ENCODE peak calls at places on chromosomes 5 and 9, in nine cellular contexts. One of them, this sample, is unnamed.

GRCh38 chr5:69049151-69049550 is 44.7 kb upstream of the SLC30A5 start:
- DNase-seq in hippocampal formation: no peak
- DNase-seq in activated CD8-positive, alpha-beta T cell treated with anti-CD3 and anti-CD28 coated beads for 36 hours: no peak
- DNase-seq in pulmonary artery endothelial cell: no peak
- DNase-seq in SW480: no peak
- DNase-seq in activated T-helper 1 cell treated with anti-CD3 and anti-CD28 coated beads, Interleukin-12 subunit alpha, Interleukin-12 subunit beta, Interleukin-2, Interleukin-4 antibody, amounts not matched to agents 30 ng/mL and 10 ng/mL and 1 ng/mL, durations not matched to agents 14 hours and 24 hours and 36 hours: no peak
- DNase-seq in activated T-helper 9 cell treated with anti-CD3 and anti-CD28 coated beads, Interleukin-2, amount 50 U/mL, for 16 hours: no peak
- DNase-seq in foreskin keratinocyte: no peak
- DNase-seq in cardiac muscle cell: no peak
- DNase-seq in this sample: no peak

GRCh38 chr5:79853676-79854418 is 137.2 kb downstream of the MTX3 start:
- DNase-seq in foreskin keratinocyte: peak; percentile 72
- DNase-seq in hippocampal formation: no peak
- DNase-seq in SW480: peak; percentile 14
- DNase-seq in activated CD8-positive, alpha-beta T cell treated with anti-CD3 and anti-CD28 coated beads for 36 hours: peak; percentile 75
- DNase-seq in activated T-helper 1 cell treated with anti-CD3 and anti-CD28 coated beads, Interleukin-12 subunit alpha, Interleukin-12 subunit beta, Interleukin-2, Interleukin-4 antibody, amounts not matched to agents 30 ng/mL and 10 ng/mL and 1 ng/mL, durations not matched to agents 14 hours and 24 hours and 36 hours: no peak
- DNase-seq in cardiac muscle cell: peak; percentile 6
- DNase-seq in pulmonary artery endothelial cell: no peak
- DNase-seq in activated T-helper 9 cell treated with anti-CD3 and anti-CD28 coated beads, Interleukin-2, amount 50 U/mL, for 16 hours: peak; percentile 17
- DNase-seq in this sample: no peak

GRCh38 chr9:18753904-18754303 is 279.1 kb downstream of the SAXO1 start:
- DNase-seq in hippocampal formation: no peak
- DNase-seq in cardiac muscle cell: no peak
- DNase-seq in activated T-helper 1 cell treated with anti-CD3 and anti-CD28 coated beads, Interleukin-12 subunit alpha, Interleukin-12 subunit beta, Interleukin-2, Interleukin-4 antibody, amounts not matched to agents 30 ng/mL and 10 ng/mL and 1 ng/mL, durations not matched to agents 14 hours and 24 hours and 36 hours: no peak
- DNase-seq in pulmonary artery endothelial cell: no peak
- DNase-seq in activated CD8-positive, alpha-beta T cell treated with anti-CD3 and anti-CD28 coated beads for 36 hours: no peak
- DNase-seq in activated T-helper 9 cell treated with anti-CD3 and anti-CD28 coated beads, Interleukin-2, amount 50 U/mL, for 16 hours: no peak
- DNase-seq in SW480: no peak
- DNase-seq in foreskin keratinocyte: no peak
- DNase-seq in this sample: no peak

GRCh38 chr5:144467795-144468194 is 297.1 kb downstream of the KCTD16 start:
- DNase-seq in activated T-helper 1 cell treated with anti-CD3 and anti-CD28 coated beads, Interleukin-12 subunit alpha, Interleukin-12 subunit beta, Interleukin-2, Interleukin-4 antibody, amounts not matched to agents 30 ng/mL and 10 ng/mL and 1 ng/mL, durations not matched to agents 14 hours and 24 hours and 36 hours: no peak
- DNase-seq in pulmonary artery endothelial cell: no peak
- DNase-seq in cardiac muscle cell: peak; percentile 46
- DNase-seq in SW480: peak; percentile 59
- DNase-seq in activated T-helper 9 cell treated with anti-CD3 and anti-CD28 coated beads, Interleukin-2, amount 50 U/mL, for 16 hours: no peak
- DNase-seq in foreskin keratinocyte: peak; percentile 22
- DNase-seq in hippocampal formation: peak; percentile 7
- DNase-seq in activated CD8-positive, alpha-beta T cell treated with anti-CD3 and anti-CD28 coated beads for 36 hours: no peak
- DNase-seq in this sample: peak; percentile 34

GRCh38 chr5:16741007-16741406 is 124.2 kb upstream of the RETREG1 start:
- DNase-seq in hippocampal formation: peak; percentile 40
- DNase-seq in activated CD8-positive, alpha-beta T cell treated with anti-CD3 and anti-CD28 coated beads for 36 hours: no peak
- DNase-seq in cardiac muscle cell: peak; percentile 75
- DNase-seq in activated T-helper 9 cell treated with anti-CD3 and anti-CD28 coated beads, Interleukin-2, amount 50 U/mL, for 16 hours: no peak
- DNase-seq in pulmonary artery endothelial cell: no peak
- DNase-seq in foreskin keratinocyte: peak; percentile 79
- DNase-seq in SW480: no peak
- DNase-seq in activated T-helper 1 cell treated with anti-CD3 and anti-CD28 coated beads, Interleukin-12 subunit alpha, Interleukin-12 subunit beta, Interleukin-2, Interleukin-4 antibody, amounts not matched to agents 30 ng/mL and 10 ng/mL and 1 ng/mL, durations not matched to agents 14 hours and 24 hours and 36 hours: no peak
- DNase-seq in this sample: no peak

GRCh38 chr5:128682669-128683068 is 144.6 kb upstream of the FBN2 start:
- DNase-seq in activated T-helper 9 cell treated with anti-CD3 and anti-CD28 coated beads, Interleukin-2, amount 50 U/mL, for 16 hours: no peak
- DNase-seq in activated T-helper 1 cell treated with anti-CD3 and anti-CD28 coated beads, Interleukin-12 subunit alpha, Interleukin-12 subunit beta, Interleukin-2, Interleukin-4 antibody, amounts not matched to agents 30 ng/mL and 10 ng/mL and 1 ng/mL, durations not matched to agents 14 hours and 24 hours and 36 hours: no peak
- DNase-seq in cardiac muscle cell: no peak
- DNase-seq in activated CD8-positive, alpha-beta T cell treated with anti-CD3 and anti-CD28 coated beads for 36 hours: no peak
- DNase-seq in foreskin keratinocyte: no peak
- DNase-seq in pulmonary artery endothelial cell: no peak
- DNase-seq in SW480: no peak
- DNase-seq in hippocampal formation: no peak
- DNase-seq in this sample: no peak

GRCh38 chr9:91253488-91253887 is 108.2 kb downstream of the AUH start:
- DNase-seq in hippocampal formation: no peak
- DNase-seq in activated T-helper 1 cell treated with anti-CD3 and anti-CD28 coated beads, Interleukin-12 subunit alpha, Interleukin-12 subunit beta, Interleukin-2, Interleukin-4 antibody, amounts not matched to agents 30 ng/mL and 10 ng/mL and 1 ng/mL, durations not matched to agents 14 hours and 24 hours and 36 hours: peak; percentile 51
- DNase-seq in pulmonary artery endothelial cell: no peak
- DNase-seq in cardiac muscle cell: no peak
- DNase-seq in activated CD8-positive, alpha-beta T cell treated with anti-CD3 and anti-CD28 coated beads for 36 hours: peak; percentile 56
- DNase-seq in foreskin keratinocyte: no peak
- DNase-seq in SW480: peak; percentile 4
- DNase-seq in activated T-helper 9 cell treated with anti-CD3 and anti-CD28 coated beads, Interleukin-2, amount 50 U/mL, for 16 hours: no peak
- DNase-seq in this sample: no peak

GRCh38 chr5:128644863-128645262 is 106.8 kb upstream of the FBN2 start:
- DNase-seq in foreskin keratinocyte: no peak
- DNase-seq in pulmonary artery endothelial cell: peak; percentile 7
- DNase-seq in activated T-helper 1 cell treated with anti-CD3 and anti-CD28 coated beads, Interleukin-12 subunit alpha, Interleukin-12 subunit beta, Interleukin-2, Interleukin-4 antibody, amounts not matched to agents 30 ng/mL and 10 ng/mL and 1 ng/mL, durations not matched to agents 14 hours and 24 hours and 36 hours: no peak
- DNase-seq in hippocampal formation: no peak
- DNase-seq in SW480: no peak
- DNase-seq in activated T-helper 9 cell treated with anti-CD3 and anti-CD28 coated beads, Interleukin-2, amount 50 U/mL, for 16 hours: no peak
- DNase-seq in cardiac muscle cell: peak; percentile 54
- DNase-seq in activated CD8-positive, alpha-beta T cell treated with anti-CD3 and anti-CD28 coated beads for 36 hours: no peak
- DNase-seq in this sample: no peak

GRCh38 chr5:159341914-159342313 is 11.6 kb upstream of the IL12B start:
- DNase-seq in activated T-helper 9 cell treated with anti-CD3 and anti-CD28 coated beads, Interleukin-2, amount 50 U/mL, for 16 hours: peak; percentile 39
- DNase-seq in cardiac muscle cell: peak; percentile 70
- DNase-seq in foreskin keratinocyte: peak; percentile 82
- DNase-seq in hippocampal formation: peak; percentile 18
- DNase-seq in SW480: peak; percentile 92
- DNase-seq in activated T-helper 1 cell treated with anti-CD3 and anti-CD28 coated beads, Interleukin-12 subunit alpha, Interleukin-12 subunit beta, Interleukin-2, Interleukin-4 antibody, amounts not matched to agents 30 ng/mL and 10 ng/mL and 1 ng/mL, durations not matched to agents 14 hours and 24 hours and 36 hours: no peak
- DNase-seq in activated CD8-positive, alpha-beta T cell treated with anti-CD3 and anti-CD28 coated beads for 36 hours: peak; percentile 61
- DNase-seq in pulmonary artery endothelial cell: no peak
- DNase-seq in this sample: peak; percentile 64

GRCh38 chr9:37801959-37802711 is 1.5 kb downstream of the DCAF10 start:
- DNase-seq in SW480: no peak
- DNase-seq in activated T-helper 1 cell treated with anti-CD3 and anti-CD28 coated beads, Interleukin-12 subunit alpha, Interleukin-12 subunit beta, Interleukin-2, Interleukin-4 antibody, amounts not matched to agents 30 ng/mL and 10 ng/mL and 1 ng/mL, durations not matched to agents 14 hours and 24 hours and 36 hours: no peak
- DNase-seq in foreskin keratinocyte: no peak
- DNase-seq in cardiac muscle cell: no peak
- DNase-seq in activated CD8-positive, alpha-beta T cell treated with anti-CD3 and anti-CD28 coated beads for 36 hours: no peak
- DNase-seq in hippocampal formation: no peak
- DNase-seq in activated T-helper 9 cell treated with anti-CD3 and anti-CD28 coated beads, Interleukin-2, amount 50 U/mL, for 16 hours: no peak
- DNase-seq in pulmonary artery endothelial cell: no peak
- DNase-seq in this sample: no peak

GRCh38 chr9:114968710-114969109 is 38.3 kb upstream of the TNFSF8 start:
- DNase-seq in activated T-helper 1 cell treated with anti-CD3 and anti-CD28 coated beads, Interleukin-12 subunit alpha, Interleukin-12 subunit beta, Interleukin-2, Interleukin-4 antibody, amounts not matched to agents 30 ng/mL and 10 ng/mL and 1 ng/mL, durations not matched to agents 14 hours and 24 hours and 36 hours: no peak
- DNase-seq in foreskin keratinocyte: peak; percentile 54
- DNase-seq in activated CD8-positive, alpha-beta T cell treated with anti-CD3 and anti-CD28 coated beads for 36 hours: peak; percentile 26
- DNase-seq in cardiac muscle cell: peak; percentile 72
- DNase-seq in activated T-helper 9 cell treated with anti-CD3 and anti-CD28 coated beads, Interleukin-2, amount 50 U/mL, for 16 hours: no peak
- DNase-seq in pulmonary artery endothelial cell: no peak
- DNase-seq in hippocampal formation: no peak
- DNase-seq in SW480: no peak
- DNase-seq in this sample: no peak

GRCh38 chr5:34656700-34657549 is 797 bp downstream of the RAI14 start:
- DNase-seq in hippocampal formation: no peak
- DNase-seq in pulmonary artery endothelial cell: no peak
- DNase-seq in activated T-helper 9 cell treated with anti-CD3 and anti-CD28 coated beads, Interleukin-2, amount 50 U/mL, for 16 hours: no peak
- DNase-seq in cardiac muscle cell: peak; percentile 31
- DNase-seq in activated T-helper 1 cell treated with anti-CD3 and anti-CD28 coated beads, Interleukin-12 subunit alpha, Interleukin-12 subunit beta, Interleukin-2, Interleukin-4 antibody, amounts not matched to agents 30 ng/mL and 10 ng/mL and 1 ng/mL, durations not matched to agents 14 hours and 24 hours and 36 hours: no peak
- DNase-seq in activated CD8-positive, alpha-beta T cell treated with anti-CD3 and anti-CD28 coated beads for 36 hours: peak; percentile 6
- DNase-seq in foreskin keratinocyte: no peak
- DNase-seq in SW480: no peak
- DNase-seq in this sample: peak; percentile 49

GRCh38 chr9:37437010-37437409 is 14.5 kb downstream of the GRHPR start:
- DNase-seq in pulmonary artery endothelial cell: no peak
- DNase-seq in foreskin keratinocyte: no peak
- DNase-seq in hippocampal formation: no peak
- DNase-seq in activated CD8-positive, alpha-beta T cell treated with anti-CD3 and anti-CD28 coated beads for 36 hours: no peak
- DNase-seq in activated T-helper 9 cell treated with anti-CD3 and anti-CD28 coated beads, Interleukin-2, amount 50 U/mL, for 16 hours: no peak
- DNase-seq in cardiac muscle cell: no peak
- DNase-seq in activated T-helper 1 cell treated with anti-CD3 and anti-CD28 coated beads, Interleukin-12 subunit alpha, Interleukin-12 subunit beta, Interleukin-2, Interleukin-4 antibody, amounts not matched to agents 30 ng/mL and 10 ng/mL and 1 ng/mL, durations not matched to agents 14 hours and 24 hours and 36 hours: no peak
- DNase-seq in SW480: no peak
- DNase-seq in this sample: no peak

GRCh38 chr5:177425801-177426565 is 493 bp upstream of the GRK6 start:
- DNase-seq in pulmonary artery endothelial cell: peak; percentile 100
- DNase-seq in SW480: peak; percentile 100
- DNase-seq in foreskin keratinocyte: peak; percentile 100
- DNase-seq in activated CD8-positive, alpha-beta T cell treated with anti-CD3 and anti-CD28 coated beads for 36 hours: peak; percentile 100
- DNase-seq in cardiac muscle cell: peak; percentile 100
- DNase-seq in activated T-helper 1 cell treated with anti-CD3 and anti-CD28 coated beads, Interleukin-12 subunit alpha, Interleukin-12 subunit beta, Interleukin-2, Interleukin-4 antibody, amounts not matched to agents 30 ng/mL and 10 ng/mL and 1 ng/mL, durations not matched to agents 14 hours and 24 hours and 36 hours: peak; percentile 99
- DNase-seq in activated T-helper 9 cell treated with anti-CD3 and anti-CD28 coated beads, Interleukin-2, amount 50 U/mL, for 16 hours: peak; percentile 99
- DNase-seq in hippocampal formation: peak; percentile 100
- DNase-seq in this sample: peak; percentile 100

GRCh38 chr9:70602364-70603019 is 188.0 kb upstream of the KLF9 start:
- DNase-seq in SW480: peak; percentile 82
- DNase-seq in pulmonary artery endothelial cell: peak; percentile 56
- DNase-seq in activated CD8-positive, alpha-beta T cell treated with anti-CD3 and anti-CD28 coated beads for 36 hours: peak; percentile 61
- DNase-seq in foreskin keratinocyte: peak; percentile 62
- DNase-seq in activated T-helper 9 cell treated with anti-CD3 and anti-CD28 coated beads, Interleukin-2, amount 50 U/mL, for 16 hours: peak; percentile 11
- DNase-seq in activated T-helper 1 cell treated with anti-CD3 and anti-CD28 coated beads, Interleukin-12 subunit alpha, Interleukin-12 subunit beta, Interleukin-2, Interleukin-4 antibody, amounts not matched to agents 30 ng/mL and 10 ng/mL and 1 ng/mL, durations not matched to agents 14 hours and 24 hours and 36 hours: peak; percentile 23
- DNase-seq in hippocampal formation: peak; percentile 93
- DNase-seq in cardiac muscle cell: peak; percentile 94
- DNase-seq in this sample: peak; percentile 88

GRCh38 chr9:131179561-131180219 is 54.3 kb downstream of the NUP214 start:
- DNase-seq in activated CD8-positive, alpha-beta T cell treated with anti-CD3 and anti-CD28 coated beads for 36 hours: no peak
- DNase-seq in cardiac muscle cell: peak; percentile 86
- DNase-seq in foreskin keratinocyte: peak; percentile 49
- DNase-seq in activated T-helper 1 cell treated with anti-CD3 and anti-CD28 coated beads, Interleukin-12 subunit alpha, Interleukin-12 subunit beta, Interleukin-2, Interleukin-4 antibody, amounts not matched to agents 30 ng/mL and 10 ng/mL and 1 ng/mL, durations not matched to agents 14 hours and 24 hours and 36 hours: no peak
- DNase-seq in pulmonary artery endothelial cell: no peak
- DNase-seq in SW480: no peak
- DNase-seq in hippocampal formation: no peak
- DNase-seq in activated T-helper 9 cell treated with anti-CD3 and anti-CD28 coated beads, Interleukin-2, amount 50 U/mL, for 16 hours: no peak
- DNase-seq in this sample: no peak

GRCh38 chr9:124006448-124007156 is 5.0 kb upstream of the LHX2 start:
- DNase-seq in activated CD8-positive, alpha-beta T cell treated with anti-CD3 and anti-CD28 coated beads for 36 hours: no peak
- DNase-seq in hippocampal formation: no peak
- DNase-seq in activated T-helper 9 cell treated with anti-CD3 and anti-CD28 coated beads, Interleukin-2, amount 50 U/mL, for 16 hours: no peak
- DNase-seq in foreskin keratinocyte: no peak
- DNase-seq in cardiac muscle cell: no peak
- DNase-seq in activated T-helper 1 cell treated with anti-CD3 and anti-CD28 coated beads, Interleukin-12 subunit alpha, Interleukin-12 subunit beta, Interleukin-2, Interleukin-4 antibody, amounts not matched to agents 30 ng/mL and 10 ng/mL and 1 ng/mL, durations not matched to agents 14 hours and 24 hours and 36 hours: no peak
- DNase-seq in pulmonary artery endothelial cell: no peak
- DNase-seq in SW480: no peak
- DNase-seq in this sample: no peak

GRCh38 chr5:174384509-174384947 is 339.0 kb downstream of the NSG2 start:
- DNase-seq in pulmonary artery endothelial cell: no peak
- DNase-seq in activated T-helper 9 cell treated with anti-CD3 and anti-CD28 coated beads, Interleukin-2, amount 50 U/mL, for 16 hours: no peak
- DNase-seq in SW480: no peak
- DNase-seq in activated CD8-positive, alpha-beta T cell treated with anti-CD3 and anti-CD28 coated beads for 36 hours: no peak
- DNase-seq in cardiac muscle cell: peak; percentile 90
- DNase-seq in foreskin keratinocyte: no peak
- DNase-seq in hippocampal formation: no peak
- DNase-seq in activated T-helper 1 cell treated with anti-CD3 and anti-CD28 coated beads, Interleukin-12 subunit alpha, Interleukin-12 subunit beta, Interleukin-2, Interleukin-4 antibody, amounts not matched to agents 30 ng/mL and 10 ng/mL and 1 ng/mL, durations not matched to agents 14 hours and 24 hours and 36 hours: no peak
- DNase-seq in this sample: no peak

GRCh38 chr9:115202960-115203751 is 85.2 kb upstream of the TNC start:
- DNase-seq in foreskin keratinocyte: peak; percentile 68
- DNase-seq in activated T-helper 1 cell treated with anti-CD3 and anti-CD28 coated beads, Interleukin-12 subunit alpha, Interleukin-12 subunit beta, Interleukin-2, Interleukin-4 antibody, amounts not matched to agents 30 ng/mL and 10 ng/mL and 1 ng/mL, durations not matched to agents 14 hours and 24 hours and 36 hours: no peak
- DNase-seq in hippocampal formation: no peak
- DNase-seq in SW480: no peak
- DNase-seq in pulmonary artery endothelial cell: no peak
- DNase-seq in activated T-helper 9 cell treated with anti-CD3 and anti-CD28 coated beads, Interleukin-2, amount 50 U/mL, for 16 hours: no peak
- DNase-seq in cardiac muscle cell: no peak
- DNase-seq in activated CD8-positive, alpha-beta T cell treated with anti-CD3 and anti-CD28 coated beads for 36 hours: no peak
- DNase-seq in this sample: no peak

GRCh38 chr9:135718616-135719015 is 16.6 kb downstream of the KCNT1 start:
- DNase-seq in hippocampal formation: no peak
- DNase-seq in activated T-helper 1 cell treated with anti-CD3 and anti-CD28 coated beads, Interleukin-12 subunit alpha, Interleukin-12 subunit beta, Interleukin-2, Interleukin-4 antibody, amounts not matched to agents 30 ng/mL and 10 ng/mL and 1 ng/mL, durations not matched to agents 14 hours and 24 hours and 36 hours: no peak
- DNase-seq in activated T-helper 9 cell treated with anti-CD3 and anti-CD28 coated beads, Interleukin-2, amount 50 U/mL, for 16 hours: no peak
- DNase-seq in SW480: peak; percentile 81
- DNase-seq in pulmonary artery endothelial cell: peak; percentile 47
- DNase-seq in activated CD8-positive, alpha-beta T cell treated with anti-CD3 and anti-CD28 coated beads for 36 hours: peak; percentile 52
- DNase-seq in cardiac muscle cell: peak; percentile 40
- DNase-seq in foreskin keratinocyte: no peak
- DNase-seq in this sample: peak; percentile 81

GRCh38 chr5:170903075-170903474 is 41.3 kb downstream of the RANBP17 start:
- DNase-seq in pulmonary artery endothelial cell: no peak
- DNase-seq in activated T-helper 9 cell treated with anti-CD3 and anti-CD28 coated beads, Interleukin-2, amount 50 U/mL, for 16 hours: no peak
- DNase-seq in activated CD8-positive, alpha-beta T cell treated with anti-CD3 and anti-CD28 coated beads for 36 hours: no peak
- DNase-seq in cardiac muscle cell: no peak
- DNase-seq in hippocampal formation: no peak
- DNase-seq in activated T-helper 1 cell treated with anti-CD3 and anti-CD28 coated beads, Interleukin-12 subunit alpha, Interleukin-12 subunit beta, Interleukin-2, Interleukin-4 antibody, amounts not matched to agents 30 ng/mL and 10 ng/mL and 1 ng/mL, durations not matched to agents 14 hours and 24 hours and 36 hours: no peak
- DNase-seq in SW480: no peak
- DNase-seq in foreskin keratinocyte: no peak
- DNase-seq in this sample: no peak

GRCh38 chr9:37622462-37622861 is 28.3 kb upstream of the FRMPD1 start:
- DNase-seq in SW480: no peak
- DNase-seq in hippocampal formation: no peak
- DNase-seq in activated T-helper 9 cell treated with anti-CD3 and anti-CD28 coated beads, Interleukin-2, amount 50 U/mL, for 16 hours: no peak
- DNase-seq in cardiac muscle cell: no peak
- DNase-seq in activated CD8-positive, alpha-beta T cell treated with anti-CD3 and anti-CD28 coated beads for 36 hours: no peak
- DNase-seq in foreskin keratinocyte: no peak
- DNase-seq in activated T-helper 1 cell treated with anti-CD3 and anti-CD28 coated beads, Interleukin-12 subunit alpha, Interleukin-12 subunit beta, Interleukin-2, Interleukin-4 antibody, amounts not matched to agents 30 ng/mL and 10 ng/mL and 1 ng/mL, durations not matched to agents 14 hours and 24 hours and 36 hours: no peak
- DNase-seq in pulmonary artery endothelial cell: no peak
- DNase-seq in this sample: no peak

This sample was measured in lung microvascular endothelial cell.